ENCODE peak calls at places on chromosome 13, in ten cellular contexts. E is left ventricle myocardium inferior; Y is psoas muscle; L is thoracic aorta; T is tibial artery; V is left lung; D is pancreas; O is CD8-positive, alpha-beta T cell; N is uterus; U is cardiac muscle cell. J is an unnamed sample. For H3K36me3 and H3K4me1, the result is how much of the 10 kb centered on the place peaks cover.

GRCh38 chr13:113970810-113971470 is 2.9 kb downstream of the C13orf46 start:
- DNase-seq in E (peak), Y (peak), L (peak), T (peak), V (peak), D (peak), O (no peak), N (peak), U (peak), J (peak)

GRCh38 chr13:27354379-27354778 is 70.0 kb upstream of the GTF3A start:
- DNase-seq in E (no peak), Y (no peak), L (no peak), T (no peak), V (no peak), D (no peak), O (no peak), N (no peak), U (peak), J (no peak)

GRCh38 chr13:40438022-40438692 is 228.3 kb downstream of the FOXO1 start:
- DNase-seq in E (no peak), Y (no peak), L (no peak), T (no peak), V (no peak), D (no peak), O (no peak), N (no peak), U (no peak), J (no peak)

GRCh38 chr13:105611424-105611823 is 924.0 kb downstream of the EFNB2 start:
- DNase-seq in E (no peak), Y (no peak), L (no peak), T (no peak), V (no peak), D (no peak), O (no peak), N (no peak), U (peak), J (peak)

GRCh38 chr13:113539176-113539575 is 45.4 kb upstream of the TFDP1 start:
- DNase-seq in E (no peak), Y (no peak), L (no peak), T (peak), V (peak), D (no peak), O (no peak), N (no peak), U (no peak), J (no peak)

GRCh38 chr13:31528176-31528575 is 211.2 kb upstream of the RXFP2 start:
- DNase-seq in E (no peak), Y (no peak), L (no peak), T (no peak), V (no peak), D (no peak), O (no peak), N (no peak), U (no peak), J (no peak)

GRCh38 chr13:107866666-107867623 is 348.4 kb downstream of the LIG4 start:
- DNase-seq in E (no peak), Y (no peak), L (no peak), T (no peak), V (no peak), D (no peak), O (no peak), N (no peak), U (peak), J (peak)

GRCh38 chr13:101917833-101918755 is 465.6 kb downstream of the ITGBL1 start:
- DNase-seq in E (no peak), Y (no peak), L (no peak), T (no peak), V (no peak), D (peak), O (no peak), N (no peak), U (no peak), J (no peak)

GRCh38 chr13:81957121-81957520 is 1616.2 kb upstream of the SPRY2 start:
- DNase-seq in E (no peak), Y (no peak), L (no peak), T (no peak), V (no peak), D (no peak), O (no peak), N (no peak), U (no peak), J (no peak)

GRCh38 chr13:35144496-35144895 is 202.4 kb downstream of the NBEA start:
- DNase-seq in E (no peak), Y (no peak), L (no peak), T (no peak), V (no peak), D (no peak), O (no peak), N (no peak), U (peak), J (peak)

GRCh38 chr13:112066624-112067004 is 335 bp upstream of the SOX1 start:
- DNase-seq in E (peak), Y (peak), L (no peak), T (no peak), V (no peak), D (peak), O (peak), N (no peak), U (peak), J (no peak)

GRCh38 chr13:102040812-102041211 is 361.0 kb downstream of the FGF14 start:
- DNase-seq in E (no peak), Y (no peak), L (no peak), T (no peak), V (no peak), D (no peak), O (no peak), N (no peak), U (no peak), J (no peak)

GRCh38 chr13:50740052-50740741 is 103.3 kb downstream of the DLEU7 start:
- DNase-seq in E (no peak), Y (no peak), L (no peak), T (no peak), V (no peak), D (no peak), O (no peak), N (no peak), U (no peak), J (no peak)

GRCh38 chr13:114282143-114282685 is 813 bp downstream of the UPF3A start:
- DNase-seq in E (peak), Y (peak), L (no peak), T (peak), V (peak), D (peak), O (peak), N (peak), U (no peak), J (peak)

GRCh38 chr13:86856996-86857395 is 814.2 kb upstream of the SLITRK5 start:
- DNase-seq in E (no peak), Y (no peak), L (no peak), T (no peak), V (no peak), D (no peak), O (no peak), N (no peak), U (no peak), J (no peak)

GRCh38 chr13:90652036-90652435 is 695.5 kb upstream of the MIR17HG start:
- DNase-seq in E (no peak), Y (no peak), L (no peak), T (no peak), V (no peak), D (no peak), O (no peak), N (no peak), U (no peak), J (no peak)

DNA sequence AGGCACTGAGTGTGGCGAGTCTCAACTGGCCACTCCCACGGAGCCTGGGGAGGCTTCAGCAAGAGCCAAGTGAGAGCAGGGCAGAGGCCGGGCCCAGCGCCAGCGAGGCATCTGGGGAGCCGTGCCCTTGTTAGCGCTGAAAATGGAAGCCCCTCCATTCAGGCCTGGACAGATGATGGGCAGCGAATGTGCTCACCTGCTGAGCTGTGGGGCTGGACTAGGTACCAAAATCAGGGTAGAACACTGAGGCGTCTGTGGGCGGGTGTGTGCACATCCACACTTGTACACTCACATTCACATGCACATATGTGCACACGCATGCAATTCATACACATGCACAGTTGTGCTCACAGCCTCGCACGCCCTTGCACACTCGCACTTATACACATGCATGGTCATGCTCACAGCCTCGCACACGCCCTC is 20.7 kb downstream of the NAXD start:
- DNase-seq in E (no peak), Y (no peak), L (no peak), T (no peak), V (no peak), D (no peak), O (no peak), N (no peak), U (no peak), J (no peak)
- H3K36me3 ChIP-seq in E (half or more), Y (under half), L (half or more), T (under half), V (half or more), D (under half), O (half or more), N (under half), U (under half), J (under half)

GRCh38 chr13:98297043-98297442 is 120.0 kb upstream of the RNF113B start:
- DNase-seq in E (no peak), Y (no peak), L (no peak), T (no peak), V (no peak), D (no peak), O (no peak), N (no peak), U (no peak), J (no peak)
- H3K4me1 ChIP-seq in E (under half), Y (under half), L (under half), T (under half), V (under half), D (under half), O (under half), N (under half), U (under half), J (under half)

GRCh38 chr13:52025475-52026245 is 1.2 kb downstream of the UTP14C start:
- DNase-seq in E (no peak), Y (no peak), L (no peak), T (no peak), V (no peak), D (no peak), O (no peak), N (no peak), U (no peak), J (no peak)

GRCh38 chr13:52027832-52028231 is 3.3 kb downstream of the UTP14C start:
- DNase-seq in E (no peak), Y (no peak), L (no peak), T (no peak), V (no peak), D (no peak), O (no peak), N (no peak), U (no peak), J (no peak)

GRCh38 chr13:52029569-52029968 is 5.1 kb downstream of the UTP14C start:
- DNase-seq in E (no peak), Y (no peak), L (no peak), T (no peak), V (no peak), D (no peak), O (no peak), N (no peak), U (no peak), J (no peak)

GRCh38 chr13:52024481-52024880 is at the start of gene UTP14C:
- DNase-seq in E (no peak), Y (no peak), L (no peak), T (no peak), V (no peak), D (no peak), O (no peak), N (no peak), U (no peak), J (peak)

DNA sequence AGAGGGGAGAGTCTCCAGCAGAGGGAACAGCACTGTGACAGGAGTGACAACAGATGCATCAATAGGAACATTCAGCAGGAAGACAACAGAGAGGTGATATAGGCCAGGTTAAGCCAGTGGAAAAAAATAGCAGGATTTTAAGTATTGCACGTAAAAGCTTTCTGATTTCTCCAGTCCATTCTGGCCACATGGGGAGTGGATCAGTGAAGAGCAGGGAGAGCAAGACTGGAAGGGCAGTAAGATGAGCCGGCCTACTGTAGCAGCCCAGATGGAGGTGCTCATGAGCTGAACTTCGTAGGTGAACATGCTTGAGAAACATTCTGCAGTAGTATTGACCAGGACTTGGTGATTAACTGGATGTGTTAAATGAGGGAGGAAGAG is 1.7 kb downstream of the UTP14C start:
- DNase-seq in E (no peak), Y (no peak), L (no peak), T (no peak), V (no peak), D (no peak), O (no peak), N (no peak), U (no peak), J (no peak)
- TF ChIP-seq CTCF in E (no peak), Y (no peak), L (no peak), T (no peak), V (no peak), D (no peak), O (no peak), N (no peak), U (no peak), J (no peak)

GRCh38 chr13:95588134-95588533 is 35.6 kb downstream of the CLDN10 start:
- DNase-seq in E (no peak), Y (no peak), L (no peak), T (no peak), V (no peak), D (no peak), O (no peak), N (no peak), U (no peak), J (peak)

GRCh38 chr13:95588721-95589120 is 36.2 kb downstream of the CLDN10 start:
- DNase-seq in E (no peak), Y (no peak), L (no peak), T (no peak), V (no peak), D (no peak), O (no peak), N (no peak), U (peak), J (peak)

GRCh38 chr13:95585867-95586266 is 33.3 kb downstream of the CLDN10 start:
- DNase-seq in E (no peak), Y (no peak), L (no peak), T (no peak), V (no peak), D (no peak), O (no peak), N (no peak), U (no peak), J (no peak)
- H3K36me3 ChIP-seq in E (under half), Y (under half), L (under half), T (half or more), V (under half), D (under half), O (under half), N (under half), U (half or more), J (under half)